ENCODE peak calls at places on chromosomes 2 and 18, in five cellular contexts. U is body of pancreas; E is pancreas; S is CD8-positive, alpha-beta memory T cell; J is aorta. K is an unnamed sample. For H3K4me1, the result is how much of the 10 kb centered on the place peaks cover.

GRCh38 chr18:3529597-3529996 is 79.6 kb downstream of the TGIF1 start:
- DNase-seq in U (no peak), E (no peak), S (no peak), J (no peak), K (no peak)

GRCh38 chr2:30656079-30656478 is 151.2 kb downstream of the CAPN13 start:
- DNase-seq in U (no peak), E (no peak), S (no peak), J (no peak), K (no peak)

GRCh38 chr2:10930731-10931516 is 19.2 kb downstream of the KCNF1 start:
- DNase-seq in U (no peak), E (no peak), S (no peak), J (no peak), K (no peak)

GRCh38 chr2:8803658-8804379 is 33.6 kb downstream of the KIDINS220 start:
- DNase-seq in U (peak), E (peak), S (no peak), J (no peak), K (no peak)

GRCh38 chr2:156436477-156437085 is 402 bp downstream of the GPD2 start:
- DNase-seq in U (peak), E (no peak), S (no peak), J (no peak), K (no peak)

GRCh38 chr2:118371500-118371899 is 283.2 kb downstream of the INSIG2 start:
- DNase-seq in U (peak), E (peak), S (no peak), J (no peak), K (no peak)

GRCh38 chr2:105842555-105842954 is 97.8 kb downstream of the NCK2 start:
- DNase-seq in U (no peak), E (no peak), S (no peak), J (no peak), K (no peak)

GRCh38 chr18:58862851-58863538 is 1.7 kb upstream of the ZNF532 start:
- DNase-seq in U (no peak), E (no peak), S (no peak), J (no peak), K (peak)

GRCh38 chr2:241762933-241763369 is 13.7 kb upstream of the GAL3ST2 start:
- DNase-seq in U (peak), E (no peak), S (peak), J (no peak), K (no peak)

GRCh38 chr2:121774216-121774615 is 18.8 kb downstream of the TSN start:
- DNase-seq in U (no peak), E (no peak), S (no peak), J (no peak), K (no peak)

GRCh38 chr2:213306320-213306942 is 22.2 kb downstream of the SPAG16 start:
- DNase-seq in U (peak), E (peak), S (no peak), J (peak), K (peak)

GRCh38 chr2:85239102-85239501 is 88.7 kb downstream of the TGOLN2 start:
- DNase-seq in U (no peak), E (no peak), S (no peak), J (no peak), K (no peak)

GRCh38 chr2:203809991-203810510 is 57.5 kb upstream of the CTLA4 start:
- DNase-seq in U (no peak), E (no peak), S (no peak), J (no peak), K (no peak)

GRCh38 chr2:48320747-48321146 is 209.2 kb upstream of the STON1 start:
- DNase-seq in U (no peak), E (no peak), S (no peak), J (no peak), K (no peak)

GRCh38 chr18:39571511-39571910 is 2005.9 kb upstream of the CELF4 start:
- DNase-seq in U (peak), E (no peak), S (no peak), J (no peak), K (no peak)

DNA sequence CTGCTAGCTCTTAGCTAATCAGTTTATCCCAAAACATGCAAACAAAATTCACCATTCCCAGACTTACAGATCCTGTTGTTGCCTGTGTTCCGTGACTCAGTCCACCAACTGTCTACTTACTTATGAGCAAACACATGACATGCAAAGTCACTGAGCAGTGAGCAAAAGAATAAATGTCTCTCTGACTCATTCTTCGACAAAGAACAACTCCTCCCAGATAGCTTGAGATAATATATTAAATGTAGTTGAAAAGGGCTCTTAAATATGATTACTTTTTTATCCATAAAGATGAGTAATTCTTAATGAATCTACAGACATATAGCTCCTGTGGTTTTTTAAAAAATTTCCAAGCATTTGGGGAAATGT is 9.0 kb upstream of the CREG2 start:
- DNase-seq in U (no peak), E (no peak), S (no peak), J (no peak), K (no peak)
- H3K4me1 ChIP-seq in U (under half), E (under half), S (under half), J (under half), K (under half)

GRCh38 chr2:168585700-168586099 is 129.6 kb downstream of the CERS6 start:
- DNase-seq in U (no peak), E (no peak), S (no peak), J (no peak), K (no peak)

GRCh38 chr2:168584934-168585333 is 128.9 kb downstream of the CERS6 start:
- DNase-seq in U (no peak), E (no peak), S (no peak), J (no peak), K (no peak)

GRCh38 chr2:168583710-168584521 is 127.8 kb downstream of the CERS6 start:
- DNase-seq in U (peak), E (no peak), S (no peak), J (no peak), K (no peak)

GRCh38 chr2:168589236-168589635 is 133.2 kb downstream of the CERS6 start:
- DNase-seq in U (no peak), E (no peak), S (no peak), J (no peak), K (no peak)

GRCh38 chr2:168587302-168587701 is 131.2 kb downstream of the CERS6 start:
- DNase-seq in U (no peak), E (no peak), S (no peak), J (no peak), K (no peak)
- H3K4me1 ChIP-seq in U (under half), E (under half), S (under half), J (under half), K (under half)

GRCh38 chr2:160332318-160332717 is 132.2 kb upstream of the ITGB6 start:
- DNase-seq in U (peak), E (no peak), S (no peak), J (no peak), K (no peak)

GRCh38 chr2:160329196-160329595 is 129.1 kb upstream of the ITGB6 start:
- DNase-seq in U (no peak), E (no peak), S (no peak), J (no peak), K (no peak)

GRCh38 chr2:160331258-160332025 is 131.4 kb upstream of the ITGB6 start:
- DNase-seq in U (no peak), E (no peak), S (no peak), J (no peak), K (no peak)

GRCh38 chr2:160325413-160325812 is 125.3 kb upstream of the ITGB6 start:
- DNase-seq in U (no peak), E (no peak), S (no peak), J (no peak), K (no peak)

DNA sequence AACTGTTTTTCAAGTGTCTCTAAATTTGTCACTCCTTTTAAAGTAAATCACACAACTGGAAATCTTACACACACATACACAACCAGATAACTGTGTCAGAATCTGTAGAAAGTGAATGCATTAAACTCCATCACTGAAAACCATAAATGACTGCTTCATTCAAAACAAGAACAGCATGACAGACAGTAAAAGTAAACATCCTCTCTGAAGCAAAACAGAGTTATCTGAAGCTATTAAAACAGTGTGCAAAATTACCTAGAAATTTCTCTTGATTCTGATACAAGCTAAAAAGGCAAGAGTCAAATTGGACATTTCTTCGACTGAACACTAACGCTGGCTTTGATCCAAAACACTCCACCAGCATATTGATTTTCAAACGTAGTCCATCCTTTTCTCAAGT is 128.7 kb upstream of the ITGB6 start:
- DNase-seq in U (no peak), E (no peak), S (no peak), J (no peak), K (no peak)
- H3K4me1 ChIP-seq in U (under half), E (under half), S (half or more), J (under half), K (under half)

DNA sequence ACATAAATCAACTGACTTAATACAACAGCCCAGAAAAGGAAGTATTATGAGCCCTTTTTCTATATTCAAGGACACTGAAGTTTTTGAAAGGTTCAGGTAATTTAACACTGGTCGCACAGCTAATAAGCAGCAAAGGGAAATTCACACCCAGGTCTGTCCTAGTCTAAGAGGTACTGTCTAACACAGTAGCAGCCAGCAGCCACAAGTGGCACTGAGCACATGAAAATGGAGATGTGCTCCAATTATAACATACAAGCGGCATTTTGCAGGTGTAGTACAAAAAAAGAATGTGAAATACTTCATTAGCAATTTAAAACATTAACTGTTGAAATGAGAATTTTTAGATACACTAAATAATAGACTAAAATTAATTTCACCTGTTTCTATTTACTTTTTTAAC is 23.4 kb downstream of the SPRED2 start:
- DNase-seq in U (no peak), E (no peak), S (no peak), J (no peak), K (no peak)
- H3K4me1 ChIP-seq in U (half or more), E (under half), S (under half), J (under half), K (under half)

GRCh38 chr18:7755753-7756475 is 188.8 kb downstream of the PTPRM start:
- DNase-seq in U (peak), E (no peak), S (no peak), J (no peak), K (no peak)
- H3K4me1 ChIP-seq in U (under half), E (under half), S (under half), J (under half), K (under half)

DNA sequence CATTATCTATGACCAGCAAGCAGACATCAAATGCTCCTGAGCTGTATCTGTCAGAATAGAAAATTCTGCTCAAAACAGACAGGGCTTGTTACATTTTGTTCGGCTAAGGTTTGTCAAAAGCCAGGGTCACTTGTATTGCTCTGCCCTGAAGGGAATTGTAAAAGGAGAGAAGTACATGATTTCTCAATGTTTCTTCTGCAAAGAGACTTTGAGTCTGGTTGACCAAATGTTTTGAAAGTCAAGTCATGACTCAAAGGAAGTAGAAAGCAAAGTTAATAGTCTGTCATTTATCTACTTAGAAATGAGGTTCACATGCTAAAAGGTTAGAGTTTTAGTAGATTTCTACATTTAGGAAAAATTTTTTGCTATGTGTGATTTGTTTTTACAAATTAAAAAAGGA is 1624.1 kb upstream of the ZEB2 start:
- DNase-seq in U (no peak), E (no peak), S (no peak), J (no peak), K (no peak)
- H3K4me1 ChIP-seq in U (under half), E (under half), S (under half), J (under half), K (under half)

K was measured in right lobe of liver.